ENCODE peak calls at places on chromosomes 13 and 19, in four cellular contexts. B is H9, T is mesendoderm, O is H1. X is an unnamed sample.

GRCh38 chr19:29992233-29992867 is 50.3 kb downstream of the URI1 start:
- DNase-seq in O (no peak), B (no peak), T (no peak), X (no peak)

GRCh38 chr13:22454586-22454985 is 726.2 kb upstream of the SGCG start:
- DNase-seq in B (peak; percentile 56), O (peak; percentile 41), T (peak; percentile 74), X (peak; percentile 2)

GRCh38 chr19:51478381-51479285 is at the start of gene CEACAM18:
- DNase-seq in B (no peak), T (no peak), O (no peak), X (no peak)

GRCh38 chr19:29623726-29624488 is 17.8 kb downstream of the POP4 start:
- DNase-seq in B (no peak), O (no peak), T (no peak), X (no peak)

GRCh38 chr19:1985588-1986356 is 29.7 kb downstream of the BTBD2 start:
- DNase-seq in O (no peak), T (no peak), B (peak; percentile 42), X (peak; percentile 30)

GRCh38 chr19:57814505-57815246 is at the start of gene ZNF552:
- DNase-seq in T (peak; percentile 99), O (peak; percentile 83), B (peak; percentile 95), X (peak; percentile 95)

GRCh38 chr13:113962975-113963374 is 10.9 kb downstream of the C13orf46 start:
- DNase-seq in B (no peak), O (no peak), T (no peak), X (no peak)

GRCh38 chr19:6849876-6850275 is 37.5 kb upstream of the ADGRE1 start:
- DNase-seq in T (no peak), B (no peak), O (no peak), X (peak; percentile 22)

GRCh38 chr19:6056801-6057650 is 53.3 kb downstream of the RFX2 start:
- DNase-seq in B (peak; percentile 39), T (peak; percentile 88), O (no peak), X (peak; percentile 99)

GRCh38 chr19:38786572-38787265 is 2.3 kb upstream of the LGALS7B start:
- DNase-seq in B (no peak), T (no peak), O (no peak), X (no peak)

GRCh38 chr19:8511573-8512101 is 2.3 kb downstream of the ZNF414 start:
- DNase-seq in T (peak; percentile 25), O (no peak), B (no peak), X (peak; percentile 18)

GRCh38 chr19:36604656-36605100 is 435 bp upstream of the ZNF382 start:
- DNase-seq in B (peak; percentile 27), O (no peak), T (peak; percentile 26), X (peak; percentile 67)

GRCh38 chr19:50492303-50493052 is 15.8 kb upstream of the GARIN5A start:
- DNase-seq in T (peak; percentile 44), O (no peak), B (peak; percentile 39), X (no peak)

GRCh38 chr19:710767-711166 is 2.0 kb downstream of the PALM start:
- DNase-seq in O (no peak), B (no peak), T (no peak), X (no peak)

GRCh38 chr19:40613669-40614594 is 12.8 kb downstream of the LTBP4 start:
- DNase-seq in O (no peak), T (peak; percentile 96), B (peak; percentile 92), X (peak; percentile 29)

GRCh38 chr13:99199541-99200432 is 867 bp upstream of the UBAC2 start:
- DNase-seq in B (no peak), T (no peak), O (no peak), X (no peak)

GRCh38 chr13:99203601-99204579 is 3.2 kb downstream of the UBAC2 start:
- DNase-seq in B (no peak), O (no peak), T (no peak), X (no peak)

GRCh38 chr13:99197257-99197651 is 3.4 kb upstream of the UBAC2 start:
- DNase-seq in T (no peak), B (no peak), O (no peak), X (peak; percentile 45)

GRCh38 chr13:99198630-99199029 is 2.0 kb upstream of the UBAC2 start:
- DNase-seq in T (no peak), O (no peak), B (no peak), X (peak; percentile 95)

DNA sequence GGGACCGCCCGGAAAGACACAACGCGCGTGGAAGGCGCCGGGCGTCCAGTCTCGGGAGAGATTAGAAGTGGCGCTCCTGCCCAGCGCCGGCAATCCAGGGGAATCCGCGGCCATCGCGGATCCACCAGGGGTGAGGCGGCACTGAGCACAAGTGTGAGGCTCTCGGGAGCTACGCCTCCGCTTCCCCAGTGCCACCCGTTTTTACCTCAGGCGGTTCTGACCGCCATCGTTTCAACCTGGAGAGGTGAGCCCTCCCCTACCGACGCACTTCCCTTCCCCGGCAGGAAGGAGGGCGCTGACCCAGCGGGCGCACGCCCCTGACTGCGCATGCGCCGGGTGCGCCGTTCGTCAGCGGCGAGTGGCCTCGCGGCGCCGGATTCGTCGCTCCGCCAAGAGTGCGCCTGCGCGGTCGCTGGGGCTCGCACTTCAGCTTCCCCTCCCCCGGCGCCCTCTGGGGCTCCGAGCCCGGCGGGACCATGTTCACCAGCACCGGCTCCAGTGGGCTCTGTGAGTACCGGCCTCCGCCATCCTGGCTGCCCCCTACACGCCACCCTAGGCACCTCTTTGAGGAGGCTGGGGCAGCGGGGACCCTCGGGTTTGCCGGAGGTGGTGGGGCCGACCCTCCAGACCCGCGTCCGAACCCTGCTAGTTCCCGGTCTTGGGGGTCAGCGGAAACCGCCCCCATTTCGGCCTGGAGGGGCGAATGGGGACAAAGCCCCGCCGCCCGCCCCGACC is at the start of gene UBAC2:
- DNase-seq in T (peak; percentile 96), O (peak; percentile 90), B (peak; percentile 94), X (peak; percentile 99)
- H3K79me2 ChIP-seq in T (peaks cover 29% of the 10 kb centered on the region), O (peaks cover 16% of the 10 kb centered on the region), B (peaks cover 23% of the 10 kb centered on the region), X (peaks cover 14% of the 10 kb centered on the region)

DNA sequence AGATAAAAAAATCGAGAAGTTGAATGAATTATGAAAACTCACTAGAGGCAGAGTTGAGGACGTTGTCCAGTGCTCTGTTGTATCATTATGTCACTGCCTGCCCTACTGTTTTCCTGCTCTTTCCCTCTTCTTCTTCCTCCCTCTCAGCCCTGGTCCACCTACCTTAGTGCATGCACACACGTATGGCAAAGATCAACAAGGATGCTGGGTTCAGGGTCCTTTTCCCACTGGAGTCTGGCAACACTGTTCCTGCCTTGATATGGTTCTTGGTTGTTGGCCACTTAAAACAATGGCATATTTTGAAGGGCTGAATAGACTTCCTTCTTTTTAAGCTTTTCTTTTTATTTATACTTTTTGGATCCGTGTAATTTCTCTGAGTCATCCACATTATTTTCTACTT is 74.5 kb downstream of the LRCH1 start:
- DNase-seq in O (no peak), T (no peak), B (no peak), X (no peak)
- H3K23ac ChIP-seq in O (no peak overlapping the region), T (no peak overlapping the region), B (no peak overlapping the region), X (no peak overlapping the region)

DNA sequence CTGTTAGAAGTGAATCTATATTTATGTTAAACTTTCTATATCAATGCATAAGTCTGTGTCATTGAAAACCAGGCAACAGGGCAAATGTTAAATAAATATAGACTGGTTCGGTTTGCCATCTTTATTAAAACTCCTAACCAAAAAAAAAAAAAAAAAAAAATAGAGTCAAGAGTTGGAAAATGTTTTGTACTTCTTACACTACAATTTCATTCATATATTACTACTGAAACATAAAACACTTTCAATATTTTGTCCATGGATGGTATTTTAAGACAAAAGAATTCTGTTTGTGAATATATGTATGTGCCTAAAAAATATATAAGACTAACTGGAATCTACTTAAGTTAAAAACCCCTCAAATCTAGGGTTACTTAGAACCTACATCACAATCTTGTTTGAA is 5.2 kb downstream of the DACH1 start:
- DNase-seq in B (no peak), O (no peak), T (no peak), X (no peak)
- H3K79me2 ChIP-seq in B (no peaks in the 10 kb centered on the region), O (no peaks in the 10 kb centered on the region), T (no peaks in the 10 kb centered on the region), X (no peaks in the 10 kb centered on the region)

DNA sequence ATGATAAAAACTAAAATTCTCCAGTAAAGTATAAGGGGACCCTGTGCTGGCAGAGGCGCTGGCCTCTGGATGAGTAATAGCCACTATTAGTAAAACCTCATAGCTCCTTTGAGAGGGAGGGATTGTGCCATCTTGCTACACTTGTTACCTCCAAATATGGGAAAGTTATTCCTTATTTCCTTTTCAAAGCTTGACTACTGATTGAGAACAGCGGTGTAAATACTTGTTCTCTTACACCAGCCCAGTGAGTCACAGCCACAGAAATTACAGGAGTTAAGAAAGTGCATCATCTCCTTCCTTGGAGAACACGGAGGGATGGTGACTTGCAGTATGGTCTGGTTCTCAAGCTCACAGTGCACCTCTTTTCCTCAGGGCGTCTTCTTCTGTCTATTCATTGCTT is 379.0 kb downstream of the EFNB2 start:
- DNase-seq in B (no peak), O (no peak), T (peak; percentile 46), X (peak; percentile 64)
- H3K23ac ChIP-seq in B (no peak overlapping the region), O (no peak overlapping the region), T (no peak overlapping the region), X (no peak overlapping the region)

X was measured in trophoblast cell.